ENCODE peak calls at places on chromosome 12, in ten cellular contexts. I is HFFc6; F is NB4; X is HCT116; P is effector CD4-positive, alpha-beta T cell; H is NCI-H524; G is NAMALWA; Y is stimulated activated CD4-positive, alpha-beta T cell treated with anti-CD3 and anti-CD28 coated beads, Interleukin-4, amount 100 ng/mL, for 24 hours; S is lower leg skin; V is NCI-H510A. A is an unnamed sample.

GRCh38 chr12:52221912-52222457 is 11.1 kb upstream of the KRT7 start:
- DNase-seq in X (peak), V (no peak), H (peak), G (peak), S (peak), I (peak), P (peak), Y (peak), F (peak), A (peak)

GRCh38 chr12:495466-495865 is 35.7 kb downstream of the B4GALNT3 start:
- DNase-seq in F (no peak), V (no peak), P (no peak), Y (no peak), H (no peak), X (no peak), I (no peak), S (no peak), G (no peak), A (no peak)

GRCh38 chr12:51128905-51129304 is 44.0 kb downstream of the TFCP2 start:
- DNase-seq in X (no peak), G (no peak), H (no peak), I (no peak), F (no peak), Y (no peak), P (no peak), S (no peak), V (no peak), A (no peak)

GRCh38 chr12:59459966-59460365 is 135.9 kb upstream of the SLC16A7 start:
- DNase-seq in I (peak), V (no peak), Y (no peak), X (no peak), H (no peak), G (no peak), F (no peak), S (no peak), P (no peak), A (no peak)

GRCh38 chr12:32512379-32512778 is 113.0 kb downstream of the FGD4 start:
- DNase-seq in H (no peak), I (no peak), P (no peak), X (no peak), G (no peak), F (no peak), S (no peak), Y (no peak), V (no peak), A (no peak)

GRCh38 chr12:64681200-64682052 is 71.1 kb downstream of the RASSF3 start:
- DNase-seq in H (no peak), I (no peak), F (no peak), V (no peak), Y (no peak), S (no peak), X (no peak), P (no peak), G (no peak), A (no peak)

GRCh38 chr12:117685115-117685926 is 283.5 kb downstream of the KSR2 start:
- DNase-seq in G (peak), X (no peak), H (no peak), S (peak), I (peak), Y (no peak), F (peak), P (no peak), V (no peak), A (no peak)

GRCh38 chr12:123225443-123225842 is 7.5 kb downstream of the MPHOSPH9 start:
- DNase-seq in F (no peak), P (no peak), H (no peak), G (no peak), V (no peak), Y (no peak), I (no peak), S (no peak), X (no peak), A (no peak)

GRCh38 chr12:119423285-119423684 is 88.8 kb downstream of the CCDC60 start:
- DNase-seq in P (no peak), V (no peak), X (peak), Y (no peak), F (peak), I (no peak), H (peak), G (peak), S (no peak), A (no peak)

GRCh38 chr12:115166698-115167315 is 482.8 kb upstream of the TBX3 start:
- DNase-seq in I (no peak), V (no peak), Y (no peak), S (no peak), H (no peak), P (no peak), G (no peak), X (no peak), F (no peak), A (no peak)

GRCh38 chr12:90958995-90959394 is 4.0 kb upstream of the CCER1 start:
- DNase-seq in I (peak), F (no peak), P (no peak), X (no peak), S (no peak), V (no peak), G (peak), H (no peak), Y (no peak), A (no peak)

A was measured in NCI-H187.